ENCODE peak calls at places on chromosomes 16 and 17, in eight cellular contexts. H is Peyer's patch, M is activated B cell treated with CpG ODN at 0.5 μM for 24 hours, B is astrocyte, Y is astrocyte of the cerebellum, K is GM12865, W is GM13976, U is cardiac muscle cell. L is an unnamed sample.

GRCh38 chr16:87054856-87055255 is 262.3 kb downstream of the C16orf95 start:
- DNase-seq in K (no peak), M (no peak), W (no peak), B (no peak), H (no peak), Y (no peak), U (no peak), L (no peak)

GRCh38 chr17:79269620-79270019 is 195.0 kb downstream of the ENGASE start:
- DNase-seq in B (no peak), U (no peak), W (no peak), Y (no peak), M (no peak), H (no peak), K (no peak), L (no peak)

GRCh38 chr17:60297729-60298293 is 94.1 kb downstream of the USP32 start:
- DNase-seq in M (no peak), Y (no peak), B (no peak), U (no peak), W (no peak), K (no peak), H (no peak), L (no peak)

GRCh38 chr16:11497851-11498289 is 88.8 kb downstream of the LITAF start:
- DNase-seq in K (no peak), U (peak), B (peak), Y (no peak), M (no peak), H (no peak), W (no peak), L (no peak)

GRCh38 chr17:49872776-49873377 is 25.0 kb upstream of the TAC4 start:
- DNase-seq in B (no peak), U (no peak), W (no peak), M (no peak), K (no peak), H (no peak), Y (no peak), L (no peak)

GRCh38 chr17:34487616-34488015 is 91.8 kb upstream of the TMEM132E start:
- DNase-seq in W (no peak), U (no peak), K (no peak), B (no peak), Y (no peak), M (no peak), H (no peak), L (no peak)

GRCh38 chr17:29572691-29573557 is 4.4 kb downstream of the TP53I13 start:
- DNase-seq in U (peak), Y (no peak), K (peak), H (peak), M (peak), B (no peak), W (peak), L (no peak)

GRCh38 chr17:40031706-40032105 is 16.5 kb downstream of the CSF3 start:
- DNase-seq in K (no peak), U (no peak), W (no peak), B (no peak), M (no peak), H (no peak), Y (no peak), L (no peak)

GRCh38 chr16:87735270-87736002 is 30.4 kb downstream of the KLHDC4 start:
- DNase-seq in W (no peak), H (no peak), Y (no peak), K (no peak), B (no peak), U (no peak), M (no peak), L (no peak)

GRCh38 chr17:65185686-65186382 is 48.7 kb downstream of the RGS9 start:
- DNase-seq in H (no peak), M (no peak), Y (no peak), K (no peak), W (no peak), U (no peak), B (no peak), L (no peak)

GRCh38 chr16:12235110-12235509 is 258.6 kb downstream of the SNX29 start:
- DNase-seq in H (no peak), M (no peak), U (no peak), Y (no peak), B (no peak), W (no peak), K (no peak), L (no peak)

GRCh38 chr17:47696717-47697642 is 3.0 kb downstream of the TBKBP1 start:
- DNase-seq in U (no peak), H (no peak), W (no peak), B (no peak), M (peak), Y (no peak), K (no peak), L (no peak)

GRCh38 chr17:65515959-65516948 is 45.2 kb downstream of the AXIN2 start:
- DNase-seq in B (peak), Y (peak), W (no peak), H (no peak), M (no peak), U (peak), K (no peak), L (no peak)

GRCh38 chr16:57150682-57151330 is 35.0 kb downstream of the PSME3IP1 start:
- DNase-seq in W (no peak), M (no peak), H (no peak), Y (peak), K (no peak), U (peak), B (peak), L (no peak)

GRCh38 chr17:17691468-17692263 is 10.4 kb downstream of the RAI1 start:
- DNase-seq in W (peak), U (no peak), Y (no peak), B (no peak), H (peak), M (peak), K (peak), L (no peak)

GRCh38 chr17:31562447-31562846 is 171.0 kb downstream of the RAB11FIP4 start:
- DNase-seq in H (no peak), M (no peak), U (no peak), Y (no peak), W (peak), K (no peak), B (no peak), L (no peak)

GRCh38 chr16:12168054-12169018 is 191.8 kb downstream of the SNX29 start:
- DNase-seq in K (no peak), H (no peak), M (no peak), B (no peak), U (no peak), Y (no peak), W (no peak), L (no peak)

GRCh38 chr17:81552244-81553017 is at the start of gene FAAP100:
- DNase-seq in H (peak), Y (no peak), B (peak), U (peak), M (peak), W (peak), K (peak), L (peak)

GRCh38 chr17:81553616-81554181 is 1.5 kb upstream of the FAAP100 start:
- DNase-seq in W (no peak), U (peak), Y (peak), M (no peak), H (no peak), B (peak), K (no peak), L (no peak)

GRCh38 chr17:81550830-81551457 is 1.2 kb downstream of the FAAP100 start:
- DNase-seq in Y (no peak), H (no peak), U (no peak), M (no peak), K (no peak), B (no peak), W (no peak), L (no peak)

GRCh38 chr17:81551458-81552243 is 502 bp downstream of the FAAP100 start:
- DNase-seq in M (no peak), B (no peak), K (peak), W (peak), U (no peak), Y (no peak), H (peak), L (no peak)

GRCh38 chr17:81553018-81553615 is 964 bp upstream of the FAAP100 start:
- DNase-seq in Y (no peak), W (peak), U (peak), M (no peak), H (peak), B (peak), K (peak), L (peak)
- TF ChIP-seq CTCF in Y (no peak), W (peak), U (no peak), M (no peak), H (no peak), B (no peak), K (peak), L (no peak)

GRCh38 chr17:21019976-21020575 is 22.7 kb downstream of the USP22 start:
- DNase-seq in M (no peak), W (no peak), B (no peak), Y (no peak), U (peak), K (peak), H (peak), L (peak)
- TF ChIP-seq CTCF in M (no peak), W (peak), B (peak), Y (peak), U (peak), K (peak), H (peak), L (peak)

DNA sequence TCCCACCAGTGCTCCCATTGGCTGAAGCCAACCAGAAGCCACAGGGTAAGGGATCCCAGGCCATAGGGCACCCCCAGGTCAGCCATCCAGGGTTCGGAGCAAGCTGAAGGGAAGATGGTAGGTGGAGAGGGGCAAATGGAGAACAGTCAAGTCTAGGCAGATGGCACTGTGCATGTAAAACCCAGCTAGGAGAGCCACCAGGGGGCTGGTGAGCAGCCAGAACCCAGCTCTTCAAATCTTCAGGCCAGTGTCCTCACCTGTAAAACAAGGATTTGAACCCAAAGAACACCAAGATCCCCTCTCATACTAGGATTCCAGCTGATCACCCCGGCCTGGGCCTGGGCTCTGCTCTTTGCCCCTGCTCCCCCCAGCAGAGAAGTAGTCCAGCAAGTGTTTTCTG is 43.5 kb downstream of the GINS3 start:
- DNase-seq in H (no peak), U (no peak), B (no peak), Y (no peak), M (no peak), W (no peak), K (no peak), L (no peak)
- TF ChIP-seq CTCF in H (no peak), U (no peak), B (no peak), Y (no peak), M (no peak), W (no peak), K (no peak), L (no peak)

GRCh38 chr17:59151007-59151406 is 4.0 kb downstream of the SKA2 start:
- DNase-seq in Y (no peak), M (no peak), U (peak), B (no peak), K (no peak), W (no peak), H (no peak), L (no peak)
- TF ChIP-seq CTCF in Y (no peak), M (no peak), U (no peak), B (no peak), K (no peak), W (no peak), H (no peak), L (no peak)

GRCh38 chr16:85180047-85180878 is 68.0 kb upstream of the CIBAR2 start:
- DNase-seq in U (no peak), M (no peak), H (no peak), Y (no peak), K (no peak), B (no peak), W (no peak), L (no peak)
- TF ChIP-seq CTCF in U (no peak), M (no peak), H (no peak), Y (no peak), K (no peak), B (no peak), W (no peak), L (no peak)

GRCh38 chr16:2046125-2046888 is 1.3 kb downstream of the NTHL1 start:
- DNase-seq in Y (no peak), K (no peak), H (no peak), M (no peak), W (no peak), B (no peak), U (no peak), L (no peak)

GRCh38 chr16:2044541-2044940 is 3.1 kb downstream of the NTHL1 start:
- DNase-seq in Y (no peak), H (no peak), M (no peak), B (no peak), W (no peak), K (no peak), U (no peak), L (no peak)

GRCh38 chr16:2048116-2048543 is 345 bp downstream of the TSC2 start:
- DNase-seq in M (no peak), U (no peak), Y (no peak), B (no peak), H (no peak), W (no peak), K (no peak), L (no peak)

GRCh38 chr16:2046889-2047329 is 725 bp downstream of the NTHL1 start:
- DNase-seq in M (no peak), W (no peak), U (no peak), B (no peak), Y (no peak), H (no peak), K (no peak), L (no peak)

GRCh38 chr16:2047330-2048115 is at the start of the genes NTHL1 and TSC2:
- DNase-seq in Y (peak), K (peak), U (peak), H (peak), M (peak), B (peak), W (peak), L (peak)
- TF ChIP-seq CTCF in Y (peak), K (peak), U (peak), H (peak), M (no peak), B (no peak), W (peak), L (peak)

GRCh38 chr16:71501562-71501961 is 12.4 kb upstream of the ZNF19 start:
- DNase-seq in W (no peak), B (no peak), M (no peak), U (no peak), K (peak), H (no peak), Y (no peak), L (no peak)
- TF ChIP-seq CTCF in W (peak), B (no peak), M (no peak), U (peak), K (peak), H (no peak), Y (no peak), L (no peak)

L was measured in CD14-positive monocyte.